ENCODE peak calls at places on chromosomes 4 and X, in seven cellular contexts. I is cerebellar cortex, P is AG09309, Y is Calu3, G is KBM-7, M is naive B cell, O is AG09319. X is an unnamed sample.
A peak's percentile ranks its signal among the peaks of the same experiment; 100 is the strongest.

GRCh38 chr4:184450045-184450444 is 24.3 kb downstream of the IRF2 start:
- DNase-seq in P (peak; percentile 56), I (no peak), M (no peak), G (no peak), Y (no peak), O (peak; percentile 77), X (no peak)

GRCh38 chr4:163959932-163960331 is 465.4 kb downstream of the TMA16 start:
- DNase-seq in O (no peak), G (peak; percentile 1), P (no peak), I (no peak), M (no peak), Y (no peak), X (no peak)

GRCh38 chr4:169305651-169306050 is 34.9 kb upstream of the SH3RF1 start:
- DNase-seq in Y (no peak), P (no peak), G (no peak), O (no peak), M (no peak), I (no peak), X (no peak)

GRCh38 chr4:151014521-151015457 is at the start of gene LRBA:
- DNase-seq in Y (peak; percentile 88), M (peak; percentile 78), G (peak; percentile 88), P (no peak), I (peak; percentile 88), O (no peak), X (peak; percentile 87)

GRCh38 chrX:85051627-85052026 is 48.0 kb downstream of the APOOL start:
- DNase-seq in Y (no peak), M (no peak), G (no peak), P (no peak), O (no peak), I (no peak), X (no peak)

GRCh38 chrX:132821974-132822633 is 136.3 kb downstream of the HS6ST2 start:
- DNase-seq in O (no peak), I (no peak), M (no peak), P (no peak), Y (no peak), G (no peak), X (no peak)

GRCh38 chr4:158649111-158649680 is 22.5 kb downstream of the C4orf46 start:
- DNase-seq in Y (no peak), O (no peak), M (no peak), I (no peak), G (no peak), P (no peak), X (no peak)

GRCh38 chr4:15215118-15215517 is 212.7 kb upstream of the C1QTNF7 start:
- DNase-seq in I (no peak), M (no peak), O (no peak), Y (no peak), P (no peak), G (no peak), X (no peak)

GRCh38 chr4:173522160-173522873 is 7.7 kb downstream of the HAND2 start:
- DNase-seq in M (no peak), Y (no peak), I (no peak), P (peak; percentile 54), G (no peak), O (peak; percentile 63), X (no peak)

GRCh38 chrX:997631-998137 is 214.8 kb downstream of the CRLF2 start:
- DNase-seq in O (no peak), M (no peak), G (peak; percentile 46), Y (no peak), I (no peak), P (no peak), X (no peak)

GRCh38 chrX:113802837-113803236 is 781.0 kb upstream of the HTR2C start:
- DNase-seq in P (no peak), G (no peak), M (no peak), O (no peak), I (no peak), Y (no peak), X (no peak)

GRCh38 chr4:82423245-82424054 is 6.8 kb downstream of the HNRNPDL start:
- DNase-seq in I (peak; percentile 36), M (no peak), Y (no peak), O (no peak), G (peak; percentile 26), P (no peak), X (peak; percentile 71)

GRCh38 chrX:13420545-13421183 is 100.8 kb upstream of the ATXN3L start:
- DNase-seq in G (no peak), M (no peak), I (no peak), O (no peak), P (no peak), Y (no peak), X (no peak)

GRCh38 chrX:6382284-6382683 is 152.6 kb downstream of the VCX3A start:
- DNase-seq in Y (no peak), M (no peak), G (no peak), O (no peak), P (no peak), I (no peak), X (no peak)

GRCh38 chr4:98784947-98785693 is 126.7 kb upstream of the TSPAN5 start:
- DNase-seq in G (no peak), Y (no peak), P (no peak), O (no peak), I (no peak), M (no peak), X (no peak)

GRCh38 chr4:54961357-54961975 is 163.9 kb downstream of the KDR start:
- DNase-seq in I (peak; percentile 5), Y (peak; percentile 12), O (no peak), P (peak; percentile 7), G (peak; percentile 40), M (no peak), X (no peak)

GRCh38 chr4:154807042-154807630 is 26.1 kb downstream of the RBM46 start:
- DNase-seq in I (peak; percentile 18), G (peak; percentile 54), Y (no peak), O (peak; percentile 19), P (peak; percentile 14), M (no peak), X (peak; percentile 16)

GRCh38 chrX:99371976-99372595 is 1038.0 kb downstream of the PCDH19 start:
- DNase-seq in I (no peak), P (no peak), Y (no peak), M (no peak), G (no peak), O (no peak), X (no peak)

GRCh38 chr4:20538922-20539321 is 161.3 kb upstream of the PACRGL start:
- DNase-seq in M (no peak), P (no peak), Y (no peak), I (no peak), G (no peak), O (no peak), X (no peak)

GRCh38 chrX:80216086-80216485 is 201.5 kb downstream of the TBX22 start:
- DNase-seq in P (no peak), I (no peak), M (no peak), O (no peak), Y (no peak), G (no peak), X (peak; percentile 67)

X was measured in Caki2.